ENCODE peak calls at places on chromosomes 12 and 14, in four cellular contexts. S, A, X and M are unnamed samples.

GRCh38 chr12:52716061-52716460 is 12.7 kb upstream of the KRT77 start:
- DNase-seq in X (no peak), A (no peak), S (no peak), M (no peak)

GRCh38 chr12:122646568-122647220 is 56.5 kb downstream of the HCAR2 start:
- DNase-seq in X (no peak), A (peak), S (peak), M (no peak)

GRCh38 chr12:29640589-29641345 is 143.0 kb downstream of the TMTC1 start:
- DNase-seq in A (peak), X (peak), S (peak), M (peak)

GRCh38 chr12:11953523-11953922 is 117.2 kb upstream of the BCL2L14 start:
- DNase-seq in X (no peak), S (no peak), A (no peak), M (no peak)

GRCh38 chr14:105773584-105773983 is 247.2 kb downstream of the TMEM121 start:
- DNase-seq in X (no peak), A (no peak), S (no peak), M (no peak)

GRCh38 chr14:24275524-24276139 is 4.2 kb upstream of the RABGGTA start:
- DNase-seq in S (no peak), A (no peak), X (no peak), M (no peak)

GRCh38 chr14:81401420-81402122 is 1.4 kb upstream of the STON2 start:
- DNase-seq in S (peak), X (no peak), A (peak), M (no peak)

GRCh38 chr12:52081263-52081733 is 1.8 kb downstream of the SMIM41 start:
- DNase-seq in S (no peak), X (no peak), A (no peak), M (no peak)

GRCh38 chr12:105331805-105332251 is 1.3 kb downstream of the C12orf75 start:
- DNase-seq in S (no peak), X (no peak), A (no peak), M (peak)

GRCh38 chr14:100605706-100606686 is 18.8 kb upstream of the BEGAIN start:
- DNase-seq in X (no peak), A (no peak), S (peak), M (peak)

GRCh38 chr12:130044991-130045621 is 117.2 kb upstream of the FZD10 start:
- DNase-seq in A (no peak), S (no peak), X (no peak), M (no peak)

GRCh38 chr14:65910108-65910507 is 497.6 kb downstream of the FUT8 start:
- DNase-seq in S (peak), A (peak), X (no peak), M (no peak)

GRCh38 chr12:86389949-86390348 is 133.8 kb upstream of the MGAT4C start:
- DNase-seq in A (no peak), S (peak), X (no peak), M (no peak)

GRCh38 chr12:64893961-64894360 is 69.5 kb downstream of the TBC1D30 start:
- DNase-seq in X (no peak), S (peak), A (peak), M (no peak)

GRCh38 chr14:40630471-40630870 is 976.2 kb upstream of the LRFN5 start:
- DNase-seq in A (no peak), X (no peak), S (no peak), M (no peak)

GRCh38 chr12:99767809-99768208 is 120.3 kb downstream of the GARIN6 start:
- DNase-seq in S (peak), A (peak), X (no peak), M (no peak)

GRCh38 chr14:95935228-95935822 is 58.7 kb downstream of the TUNAR start:
- DNase-seq in A (no peak), X (no peak), S (peak), M (peak)

DNA sequence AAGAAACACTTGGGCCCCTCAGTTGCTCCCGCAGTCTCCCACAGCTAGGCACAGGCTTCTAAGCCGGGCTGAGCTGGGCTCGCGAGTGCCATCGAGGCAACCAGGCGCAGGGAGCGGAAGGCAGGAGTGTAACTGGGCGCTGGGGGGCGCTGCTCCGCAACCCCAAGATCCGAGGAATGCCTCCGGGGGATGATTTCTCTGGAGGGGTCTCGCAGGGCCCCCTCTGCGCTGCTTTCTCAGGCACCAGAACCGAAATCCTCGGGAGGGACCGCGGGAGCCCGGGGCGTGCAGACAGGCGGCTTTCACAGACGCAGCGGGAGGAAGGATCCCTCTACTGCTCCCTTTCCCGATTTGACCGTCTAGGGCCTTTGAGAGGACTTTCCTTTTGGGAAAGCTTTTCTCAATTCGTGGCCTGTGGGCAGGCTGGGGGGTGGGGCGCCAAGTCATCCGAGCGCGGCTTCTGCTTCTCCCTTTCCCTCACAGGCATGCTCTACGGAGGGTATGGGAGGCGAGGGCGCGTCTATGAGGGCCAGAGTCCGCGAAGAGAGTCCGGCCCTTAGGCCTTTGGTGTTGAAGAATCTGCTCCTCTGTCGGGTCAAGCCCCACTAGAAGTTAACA is 4.3 kb upstream of the NKX2-1 start:
- DNase-seq in S (no peak), A (no peak), X (no peak), M (no peak)
- H3K4me3 ChIP-seq in S (no peak), A (peak), X (no peak), M (no peak)

GRCh38 chr12:121580959-121581680 is at the start of gene KDM2B:
- DNase-seq in A (no peak), X (peak), S (peak), M (peak)
- TF ChIP-seq POLR2A in A (no peak), X (no peak), S (no peak), M (no peak)

GRCh38 chr12:109502332-109502731 is 24.9 kb downstream of the UBE3B start:
- DNase-seq in A (no peak), X (no peak), S (no peak), M (no peak)

GRCh38 chr12:109500406-109501185 is 23.2 kb downstream of the UBE3B start:
- DNase-seq in S (no peak), X (no peak), A (no peak), M (no peak)

GRCh38 chr12:109503611-109504010 is 26.2 kb downstream of the UBE3B start:
- DNase-seq in S (no peak), X (no peak), A (no peak), M (no peak)

GRCh38 chr12:109504068-109504467 is 26.6 kb downstream of the UBE3B start:
- DNase-seq in S (no peak), X (no peak), A (no peak), M (no peak)

GRCh38 chr12:109501299-109501698 is 23.9 kb downstream of the UBE3B start:
- DNase-seq in S (no peak), X (no peak), A (no peak), M (no peak)
- H3K4me3 ChIP-seq in S (no peak), X (no peak), A (no peak), M (no peak)

GRCh38 chr12:6230321-6231110 is 30.3 kb downstream of the CD9 start:
- DNase-seq in X (peak), S (no peak), A (no peak), M (peak)
- TF ChIP-seq POLR2A in X (peak), S (peak), A (no peak), M (no peak)

GRCh38 chr12:104282109-104282508 is 21.4 kb upstream of the EID3 start:
- DNase-seq in S (peak), A (no peak), X (no peak), M (no peak)

GRCh38 chr12:104288635-104289258 is 14.8 kb upstream of the EID3 start:
- DNase-seq in S (peak), A (peak), X (peak), M (peak)

GRCh38 chr12:104281636-104282035 is 21.9 kb upstream of the EID3 start:
- DNase-seq in A (no peak), X (no peak), S (no peak), M (no peak)

GRCh38 chr12:104286538-104287482 is 16.7 kb upstream of the EID3 start:
- DNase-seq in X (peak), A (peak), S (peak), M (peak)

GRCh38 chr12:104285740-104286537 is 17.6 kb upstream of the EID3 start:
- DNase-seq in X (no peak), S (peak), A (no peak), M (no peak)
- H3K4me3 ChIP-seq in X (no peak), S (no peak), A (peak), M (peak)

DNA sequence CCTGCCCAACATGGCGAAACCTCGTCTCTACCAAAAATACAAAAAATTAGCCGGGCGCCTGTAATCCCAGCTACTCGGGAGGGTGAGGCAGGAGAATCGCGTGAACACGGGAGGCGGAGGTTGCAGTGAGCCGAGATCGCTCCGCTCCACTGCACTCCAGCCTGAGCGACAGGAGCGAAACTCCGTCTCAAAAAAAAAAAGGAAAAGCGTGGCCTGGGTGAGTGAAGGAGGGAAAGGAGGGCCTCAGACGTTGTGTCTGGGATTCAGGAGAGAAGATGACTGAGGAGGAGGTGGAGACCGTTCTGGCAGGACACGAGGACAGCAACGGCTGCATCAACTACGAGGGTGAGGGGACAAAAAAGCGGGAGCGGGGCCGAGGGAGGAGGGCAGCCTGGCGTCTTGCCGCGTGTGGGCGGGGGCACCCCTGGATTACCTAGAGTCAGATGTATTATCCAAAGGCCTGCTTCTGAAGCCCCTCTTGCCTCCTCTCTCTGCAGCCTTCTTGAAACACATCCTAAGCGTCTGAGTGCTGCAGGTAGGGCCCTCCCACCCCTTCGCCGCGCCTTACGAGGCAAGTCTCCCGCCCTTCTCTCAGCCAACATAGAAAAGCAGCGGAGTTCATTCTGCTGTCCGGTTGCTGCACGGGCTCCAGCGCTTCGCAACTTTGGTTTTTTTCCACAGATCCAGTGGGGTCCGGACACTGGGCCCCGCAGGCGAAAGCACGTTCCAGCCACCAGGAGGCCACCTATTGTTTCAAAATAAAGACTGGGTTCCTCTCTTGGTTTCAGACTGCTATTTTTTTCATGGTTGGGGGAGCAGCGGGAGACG is 744 bp upstream of the MYL6 start:
- DNase-seq in X (peak), A (peak), S (peak), M (peak)
- TF ChIP-seq POLR2A in X (peak), A (peak), S (no peak), M (no peak)